ENCODE peak calls at places on chromosomes 6 and 20, in four cellular contexts. O, Q, C and H are unnamed samples.

GRCh38 chr6:70371454-70372105 is 41.7 kb upstream of the FAM135A start:
- DNase-seq in O (no peak), Q (peak), C (peak), H (peak)

GRCh38 chr6:96626749-96627353 is 63.9 kb downstream of the FHL5 start:
- DNase-seq in O (peak), Q (peak), C (peak), H (no peak)

GRCh38 chr6:121839891-121840290 is 404.4 kb downstream of the GJA1 start:
- DNase-seq in O (no peak), Q (no peak), C (no peak), H (no peak)

GRCh38 chr6:96651816-96652215 is 88.9 kb downstream of the FHL5 start:
- DNase-seq in O (no peak), Q (no peak), C (no peak), H (no peak)

GRCh38 chr6:141552031-141552430 is 580.7 kb upstream of the GJE1 start:
- DNase-seq in O (no peak), Q (no peak), C (no peak), H (no peak)

GRCh38 chr6:30683137-30683979 is 3.1 kb downstream of the PPP1R18 start:
- DNase-seq in O (no peak), Q (no peak), C (no peak), H (no peak)

GRCh38 chr6:157488058-157488457 is 107.1 kb downstream of the ZDHHC14 start:
- DNase-seq in O (no peak), Q (no peak), C (no peak), H (no peak)

GRCh38 chr20:51400051-51400926 is 142.2 kb downstream of the NFATC2 start:
- DNase-seq in O (no peak), Q (no peak), C (no peak), H (no peak)

GRCh38 chr20:38534756-38535155 is 46.2 kb upstream of the ADIG start:
- DNase-seq in O (no peak), Q (no peak), C (no peak), H (no peak)

GRCh38 chr6:108655840-108656650 is 95.3 kb downstream of the FOXO3 start:
- DNase-seq in O (no peak), Q (peak), C (peak), H (peak)

GRCh38 chr6:161305860-161306259 is 32.0 kb upstream of the AGPAT4 start:
- DNase-seq in O (no peak), Q (no peak), C (no peak), H (no peak)

GRCh38 chr6:141415896-141416295 is 716.8 kb upstream of the GJE1 start:
- DNase-seq in O (no peak), Q (no peak), C (peak), H (no peak)

GRCh38 chr6:34161857-34162515 is 16.1 kb upstream of the GRM4 start:
- DNase-seq in O (no peak), Q (no peak), C (no peak), H (no peak)

GRCh38 chr6:3117912-3118352 is 579 bp upstream of the BPHL start:
- DNase-seq in O (no peak), Q (no peak), C (no peak), H (no peak)

GRCh38 chr6:37558158-37558557 is 58.5 kb upstream of the CCDC167 start:
- DNase-seq in O (no peak), Q (no peak), C (no peak), H (no peak)

GRCh38 chr6:158158123-158158522 is 9.9 kb downstream of the SERAC1 start:
- DNase-seq in O (no peak), Q (no peak), C (no peak), H (no peak)

GRCh38 chr6:62283828-62284411 is 2.1 kb downstream of the KHDRBS2 start:
- DNase-seq in O (no peak), Q (peak), C (no peak), H (no peak)

GRCh38 chr6:166477647-166478365 is 95.1 kb upstream of the MPC1 start:
- DNase-seq in O (no peak), Q (no peak), C (no peak), H (no peak)

GRCh38 chr6:56497270-56497669 is 145.4 kb downstream of the DST start:
- DNase-seq in O (no peak), Q (no peak), C (no peak), H (no peak)

GRCh38 chr6:155224031-155224451 is 39.8 kb upstream of the CLDN20 start:
- DNase-seq in O (peak), Q (peak), C (peak), H (peak)

GRCh38 chr6:161544801-161545490 is 271.1 kb upstream of the AGPAT4 start:
- DNase-seq in O (no peak), Q (no peak), C (no peak), H (no peak)

GRCh38 chr6:43196337-43196736 is 14.3 kb downstream of the CUL9 start:
- DNase-seq in O (no peak), Q (no peak), C (no peak), H (no peak)

GRCh38 chr6:151324079-151324825 is 67.1 kb downstream of the ZBTB2 start:
- DNase-seq in O (peak), Q (peak), C (peak), H (peak)

GRCh38 chr20:17663040-17663399 is 19.0 kb downstream of the RRBP1 start:
- DNase-seq in O (no peak), Q (no peak), C (no peak), H (no peak)

GRCh38 chr20:51142448-51142847 is 119.5 kb upstream of the KCNG1 start:
- DNase-seq in O (no peak), Q (no peak), C (no peak), H (no peak)

GRCh38 chr20:33653218-33653899 is 8.8 kb upstream of the C20orf144 start:
- DNase-seq in O (no peak), Q (no peak), C (peak), H (no peak)

GRCh38 chr6:10518461-10519216 is 2.5 kb upstream of the GCNT2 start:
- DNase-seq in O (no peak), Q (no peak), C (no peak), H (no peak)

GRCh38 chr6:6580225-6580870 is 8.2 kb upstream of the LY86 start:
- DNase-seq in O (no peak), Q (no peak), C (no peak), H (no peak)

GRCh38 chr6:11233936-11234573 is 1.6 kb upstream of the NEDD9 start:
- DNase-seq in O (no peak), Q (no peak), C (no peak), H (no peak)

GRCh38 chr6:13624871-13625288 is 9.7 kb downstream of the NOL7 start:
- DNase-seq in O (no peak), Q (peak), C (peak), H (no peak)
- TF ChIP-seq CTCF in O (peak), Q (peak), C (peak), H (peak)

DNA sequence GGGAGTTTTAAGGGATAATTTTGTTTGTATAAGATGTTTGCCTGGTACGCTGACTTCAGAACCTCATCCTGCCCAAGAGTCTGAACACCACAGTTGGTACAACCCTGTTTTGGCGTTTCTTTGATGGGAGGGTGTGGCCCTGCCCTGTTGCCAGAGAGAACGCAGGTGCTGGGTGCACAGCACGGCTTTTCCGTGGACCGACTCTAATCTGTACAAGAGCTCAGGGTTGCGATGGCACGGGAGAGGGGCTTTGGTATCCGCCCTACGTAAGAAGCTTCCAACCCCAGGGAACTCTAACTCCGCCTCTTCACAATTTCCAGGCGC is 1.3 kb downstream of the CYP24A1 start:
- DNase-seq in O (no peak), Q (no peak), C (no peak), H (no peak)
- H3K4me3 ChIP-seq in O (peak), Q (no peak), C (no peak), H (no peak)

DNA sequence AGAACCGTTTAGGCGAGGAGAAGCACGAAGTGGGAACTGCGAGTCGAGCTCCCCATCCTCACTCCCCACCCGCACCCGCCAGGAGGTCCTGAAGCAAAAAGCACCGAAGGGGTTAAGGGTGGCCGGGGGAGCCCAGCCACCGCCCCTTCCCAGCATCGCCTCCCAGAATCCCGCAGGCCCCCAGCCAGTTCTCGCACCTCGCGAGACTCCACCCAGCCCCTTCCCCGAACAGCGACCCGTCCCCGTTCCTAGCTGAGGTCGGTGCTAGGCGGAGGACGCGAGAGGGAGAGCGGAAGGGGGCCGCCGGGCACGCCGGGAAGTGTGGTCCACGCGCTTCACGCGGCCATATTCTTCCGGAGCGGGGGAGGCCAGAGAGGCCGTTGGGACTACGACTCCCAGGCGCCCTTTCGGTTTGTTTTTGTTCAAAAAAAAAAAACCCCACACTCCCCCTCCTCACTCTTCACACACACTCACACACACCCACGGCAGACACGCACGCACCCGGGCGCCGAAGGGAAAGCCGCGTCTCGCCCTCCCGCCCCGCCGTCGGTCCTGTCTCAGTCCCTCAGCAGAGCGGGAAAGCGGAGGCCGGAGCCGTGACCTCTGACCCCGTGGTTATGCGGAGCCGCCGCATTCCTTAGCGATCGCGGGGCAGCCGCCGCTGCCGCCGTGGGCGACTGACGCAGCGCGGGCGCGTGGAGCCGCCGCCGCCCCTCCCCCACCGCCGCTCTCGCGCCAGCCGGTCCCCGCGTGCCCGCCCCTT is at the start of gene ASXL1:
- DNase-seq in O (peak), Q (peak), C (peak), H (peak)
- TF ChIP-seq CTCF in O (no peak), Q (no peak), C (no peak), H (no peak)

DNA sequence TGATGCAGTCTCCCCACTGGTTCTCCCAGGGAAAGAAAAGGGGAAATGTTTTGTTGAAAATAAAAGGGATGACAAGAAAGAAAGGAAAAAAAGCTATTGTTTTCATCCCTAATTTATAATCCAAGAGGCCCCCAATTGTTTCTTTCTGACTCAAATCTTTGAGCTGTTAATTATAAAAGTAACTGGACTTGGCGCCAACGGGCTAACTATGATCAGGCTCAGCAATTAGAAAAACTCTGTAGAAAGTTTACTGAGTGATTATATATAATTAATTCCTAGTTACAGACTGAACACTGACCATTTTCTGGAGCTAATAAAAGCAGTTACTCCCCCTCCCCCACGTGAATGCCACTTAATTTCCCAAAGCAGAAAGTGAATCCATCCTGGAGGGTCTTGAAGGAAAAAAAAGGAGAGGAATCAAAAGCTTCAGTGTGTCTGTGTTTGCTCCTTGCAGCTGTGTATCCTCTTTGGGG is 3.2 kb downstream of the ZMYND8 start:
- DNase-seq in O (no peak), Q (no peak), C (no peak), H (no peak)
- H3K4me3 ChIP-seq in O (peak), Q (peak), C (no peak), H (no peak)

DNA sequence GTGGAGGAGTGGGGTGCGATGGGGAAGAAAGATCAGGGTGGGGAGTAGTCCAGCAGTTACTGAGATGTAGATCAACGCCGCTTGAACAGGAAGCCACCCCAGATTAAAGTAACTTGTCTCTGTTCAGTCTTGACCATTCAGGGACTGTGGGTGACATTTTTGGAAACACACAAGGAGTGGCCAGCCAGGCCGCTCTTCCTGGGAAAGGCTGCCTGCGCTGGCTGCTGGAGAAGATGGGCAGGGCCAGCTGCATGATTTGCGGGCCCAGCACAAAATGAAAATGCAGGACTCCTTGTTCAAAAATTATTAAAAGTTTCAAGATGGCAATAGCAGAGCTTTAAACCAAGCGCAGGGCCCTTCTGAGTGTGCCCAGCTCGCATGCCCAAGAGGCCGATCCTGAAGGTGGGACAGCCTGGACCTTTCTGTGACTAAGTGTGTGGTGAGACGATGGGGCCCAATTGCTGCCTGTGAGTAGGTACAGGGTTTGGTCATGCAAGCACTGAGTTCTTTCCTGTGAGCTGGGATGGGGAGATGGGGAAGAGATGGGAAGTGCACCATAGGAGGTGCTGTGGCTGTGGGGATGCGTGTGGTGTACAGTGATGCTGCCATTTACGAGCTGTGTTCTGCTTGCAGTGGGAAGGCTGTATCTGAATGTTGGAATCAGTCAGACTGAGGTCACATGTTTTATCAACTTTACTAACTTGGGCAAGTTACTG is 51.3 kb downstream of the DAAM2 start:
- DNase-seq in O (no peak), Q (no peak), C (peak), H (no peak)
- TF ChIP-seq CTCF in O (no peak), Q (peak), C (no peak), H (peak)